ENCODE peak calls at places on chromosomes 5 and 9, in nine cellular contexts. F, L, T, O, K, Z, H, Y and D are unnamed samples.

GRCh38 chr5:134567651-134568338 is 42.3 kb downstream of the JADE2 start:
- DNase-seq in T (peak; percentile 66), O (no peak), H (no peak), Y (peak; percentile 72), K (no peak), F (no peak), Z (no peak), L (no peak), D (peak; percentile 57)

GRCh38 chr5:156971848-156972525 is 9.0 kb upstream of the TIMD4 start:
- DNase-seq in K (no peak), O (no peak), H (no peak), T (no peak), F (no peak), L (no peak), Z (no peak), Y (no peak), D (no peak)

GRCh38 chr9:21696411-21696865 is 106.0 kb upstream of the MTAP start:
- DNase-seq in T (no peak), Z (no peak), O (no peak), F (no peak), H (no peak), K (no peak), Y (no peak), L (no peak), D (no peak)

GRCh38 chr5:177529247-177529901 is 12.6 kb upstream of the DDX41 start:
- DNase-seq in H (no peak), O (no peak), L (no peak), K (no peak), Z (peak; percentile 16), Y (no peak), F (no peak), T (peak; percentile 8), D (no peak)

GRCh38 chr9:34437006-34437925 is 21.1 kb downstream of the FAM219A start:
- DNase-seq in T (peak; percentile 63), K (peak; percentile 59), F (peak; percentile 67), H (peak; percentile 57), L (no peak), Y (peak; percentile 88), Z (no peak), O (peak; percentile 65), D (peak; percentile 71)

GRCh38 chr5:1545798-1546355 is 22.1 kb upstream of the LPCAT1 start:
- DNase-seq in Y (no peak), Z (peak; percentile 71), L (no peak), K (no peak), O (no peak), H (no peak), F (no peak), T (no peak), D (no peak)

GRCh38 chr9:126915281-126915816 is 767 bp downstream of the RALGPS1 start:
- DNase-seq in Z (peak; percentile 92), Y (no peak), H (no peak), K (no peak), L (no peak), O (peak; percentile 87), F (no peak), T (peak; percentile 22), D (no peak)

GRCh38 chr5:135379052-135379654 is 19.9 kb downstream of the MACROH2A1 start:
- DNase-seq in O (no peak), Z (no peak), F (no peak), H (no peak), T (no peak), Y (peak; percentile 80), L (no peak), K (no peak), D (no peak)

GRCh38 chr9:118455259-118455658 is 751.1 kb downstream of the TLR4 start:
- DNase-seq in H (no peak), L (no peak), Z (no peak), F (no peak), O (no peak), T (no peak), Y (no peak), K (no peak), D (no peak)

GRCh38 chr9:97848582-97849237 is 4.3 kb upstream of the FOXE1 start:
- DNase-seq in H (no peak), O (no peak), K (no peak), T (no peak), F (no peak), L (no peak), Y (no peak), Z (peak; percentile 78), D (no peak)

GRCh38 chr9:98375138-98375726 is 119.8 kb upstream of the TBC1D2 start:
- DNase-seq in Z (no peak), O (no peak), Y (peak; percentile 80), F (no peak), T (no peak), L (peak; percentile 64), K (no peak), H (no peak), D (no peak)

GRCh38 chr9:89491688-89492087 is 6.2 kb downstream of the SEMA4D start:
- DNase-seq in H (no peak), T (no peak), O (no peak), Z (no peak), L (no peak), F (no peak), K (no peak), Y (no peak), D (no peak)

GRCh38 chr9:137674307-137675305 is 55.8 kb downstream of the EHMT1 start:
- DNase-seq in Y (no peak), T (no peak), Z (peak; percentile 51), L (no peak), F (no peak), K (no peak), H (no peak), O (no peak), D (no peak)

GRCh38 chr5:150901446-150901845 is 3.3 kb downstream of the ZNF300 start:
- DNase-seq in Y (no peak), F (no peak), Z (no peak), K (no peak), H (no peak), O (no peak), L (no peak), T (no peak), D (no peak)

GRCh38 chr5:150895431-150896428 is 9.1 kb downstream of the ZNF300 start:
- DNase-seq in Y (no peak), T (no peak), H (no peak), F (no peak), K (no peak), O (no peak), Z (no peak), L (no peak), D (no peak)
- H3K4me3 ChIP-seq in Y (no peak overlapping the region), T (no peak overlapping the region), H (no peak overlapping the region), F (no peak overlapping the region), K (no peak overlapping the region), O (no peak overlapping the region), Z (no peak overlapping the region), L (no peak overlapping the region), D (no peak overlapping the region)

GRCh38 chr9:133874659-133875058 is 117.5 kb downstream of the VAV2 start:
- DNase-seq in Y (no peak), O (no peak), L (no peak), K (no peak), Z (no peak), H (no peak), F (no peak), T (no peak), D (no peak)
- H3K4me3 ChIP-seq in Y (no peak overlapping the region), O (no peak overlapping the region), L (no peak overlapping the region), K (no peak overlapping the region), Z (no peak overlapping the region), H (no peak overlapping the region), F (no peak overlapping the region), T (no peak overlapping the region), D (no peak overlapping the region)

GRCh38 chr9:129623331-129623730 is 2.4 kb upstream of the C9orf50 start:
- DNase-seq in Z (no peak), F (no peak), Y (peak; percentile 84), O (no peak), L (no peak), K (no peak), T (no peak), H (no peak), D (no peak)

GRCh38 chr9:129620669-129621295 is at the start of gene C9orf50:
- DNase-seq in K (no peak), O (no peak), F (no peak), H (no peak), Y (no peak), T (no peak), Z (no peak), L (no peak), D (no peak)

GRCh38 chr9:129624168-129624759 is 1.7 kb upstream of the NTMT1 start:
- DNase-seq in K (no peak), F (peak; percentile 68), L (no peak), T (no peak), Z (peak; percentile 83), Y (peak; percentile 65), H (no peak), O (peak; percentile 72), D (peak; percentile 68)

GRCh38 chr9:129617167-129617566 is 3.7 kb downstream of the C9orf50 start:
- DNase-seq in O (no peak), F (no peak), Y (peak; percentile 74), H (no peak), L (no peak), K (no peak), Z (no peak), T (no peak), D (no peak)

DNA sequence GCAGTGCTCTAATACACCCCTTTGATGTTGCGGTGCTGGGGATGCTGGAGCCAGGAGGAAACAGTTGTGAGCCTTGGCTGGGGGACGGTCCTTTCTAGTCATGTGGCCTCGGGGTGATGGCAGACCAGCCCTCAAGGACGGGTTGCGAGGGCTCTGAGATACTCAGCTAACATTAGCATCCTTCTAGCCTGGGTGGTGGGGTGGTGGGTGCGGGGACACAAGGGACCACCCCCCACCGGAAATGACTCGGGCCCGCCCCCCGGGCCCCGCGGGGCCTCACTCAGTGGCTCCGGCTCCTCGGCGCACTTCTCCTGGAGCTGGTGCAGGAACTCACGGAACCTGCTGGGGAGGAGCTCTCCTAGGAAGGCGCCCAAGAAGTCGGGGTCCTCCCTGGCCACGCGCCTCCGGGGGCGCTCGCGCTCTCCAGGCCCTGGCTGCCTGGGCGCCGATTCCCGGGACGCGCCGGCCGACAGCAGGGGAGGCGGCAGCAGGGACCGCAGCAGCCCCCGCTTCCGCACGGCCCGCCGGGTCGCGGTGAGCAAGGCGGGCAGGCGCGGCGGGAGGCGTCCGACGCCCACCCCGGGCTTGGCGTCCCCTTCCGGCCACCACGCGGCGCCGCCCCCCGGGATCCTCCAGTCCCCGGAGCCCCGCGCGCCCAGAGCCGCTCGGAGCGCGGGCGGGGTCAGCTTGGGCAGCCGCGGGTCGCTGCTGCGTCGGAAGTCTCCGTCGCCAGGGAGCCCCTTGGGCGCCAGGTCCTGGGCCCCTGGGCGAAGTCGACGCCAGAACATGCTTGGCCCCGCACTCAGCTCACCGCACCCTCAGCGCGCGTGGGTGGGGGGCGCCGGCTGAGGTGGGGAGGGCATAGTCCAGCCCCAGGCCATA is 873 bp downstream of the C9orf50 start:
- DNase-seq in T (no peak), H (no peak), O (no peak), Y (no peak), F (no peak), K (no peak), Z (no peak), L (no peak), D (no peak)
- H3K4me3 ChIP-seq in T (peak overlapping the region; percentile 6), H (peak overlapping the region; percentile 50), O (peak overlapping the region; percentile 29), Y (peak overlapping the region; percentile 60), F (no peak overlapping the region), K (peak overlapping the region; percentile 42), Z (peak overlapping the region; percentile 44), L (peak overlapping the region; percentile 49), D (peak overlapping the region; percentile 54)

DNA sequence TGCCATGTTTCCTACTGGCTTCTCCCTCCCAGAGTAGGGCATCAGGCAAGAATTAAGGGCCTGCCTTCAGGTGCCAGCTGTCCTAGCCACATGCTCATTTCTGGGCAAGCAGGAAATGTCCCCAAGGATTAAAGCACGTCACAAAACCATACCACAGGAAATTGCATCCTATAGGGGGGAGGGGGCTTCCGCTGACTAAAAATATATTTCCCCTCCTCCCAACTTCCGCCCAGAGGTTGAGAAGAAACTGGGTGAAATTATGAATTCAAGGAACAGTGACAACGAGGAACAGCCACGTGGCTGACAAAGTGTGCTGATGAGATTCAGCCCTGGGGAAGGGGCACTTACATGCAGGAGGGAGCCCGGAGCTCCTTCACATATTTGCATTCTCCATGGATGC is 4.1 kb downstream of the HBEGF start:
- DNase-seq in Y (no peak), O (no peak), Z (no peak), F (peak; percentile 38), H (no peak), K (no peak), L (no peak), T (no peak), D (no peak)
- H3K4me3 ChIP-seq in Y (no peak overlapping the region), O (no peak overlapping the region), Z (peak overlapping the region; percentile 6), F (no peak overlapping the region), H (peak overlapping the region; percentile 5), K (no peak overlapping the region), L (no peak overlapping the region), T (no peak overlapping the region), D (no peak overlapping the region)